ENCODE peak calls at places on chromosome 11, in four cellular contexts. One of them, this sample, is unnamed.

GRCh38 chr11:44964526-44965209 is 14.0 kb upstream of the TP53I11 start:
- DNase-seq in heart right ventricle: no peak
- DNase-seq in stimulated activated CD4-positive, alpha-beta T cell treated with anti-CD3 and anti-CD28 coated beads, Interleukin-4, amount 100 ng/mL, for 48 hours: no peak
- DNase-seq in tibial nerve: no peak
- DNase-seq in this sample: no peak

GRCh38 chr11:83403990-83404389 is 117.8 kb upstream of the CCDC90B start:
- DNase-seq in stimulated activated CD4-positive, alpha-beta T cell treated with anti-CD3 and anti-CD28 coated beads, Interleukin-4, amount 100 ng/mL, for 48 hours: no peak
- DNase-seq in heart right ventricle: no peak
- DNase-seq in tibial nerve: no peak
- DNase-seq in this sample: no peak

GRCh38 chr11:36452231-36452630 is 57.8 kb downstream of the TRAF6 start:
- DNase-seq in stimulated activated CD4-positive, alpha-beta T cell treated with anti-CD3 and anti-CD28 coated beads, Interleukin-4, amount 100 ng/mL, for 48 hours: no peak
- DNase-seq in tibial nerve: no peak
- DNase-seq in heart right ventricle: no peak
- DNase-seq in this sample: no peak

GRCh38 chr11:62602141-62603071 is 741 bp upstream of the MTA2 start:
- DNase-seq in stimulated activated CD4-positive, alpha-beta T cell treated with anti-CD3 and anti-CD28 coated beads, Interleukin-4, amount 100 ng/mL, for 48 hours: no peak
- DNase-seq in tibial nerve: peak
- DNase-seq in heart right ventricle: peak
- DNase-seq in this sample: no peak

GRCh38 chr11:66324626-66325025 is 7.8 kb upstream of the CD248 start:
- DNase-seq in heart right ventricle: no peak
- DNase-seq in tibial nerve: no peak
- DNase-seq in stimulated activated CD4-positive, alpha-beta T cell treated with anti-CD3 and anti-CD28 coated beads, Interleukin-4, amount 100 ng/mL, for 48 hours: no peak
- DNase-seq in this sample: no peak

GRCh38 chr11:19723572-19724342 is 11.1 kb downstream of the NAV2 start:
- DNase-seq in stimulated activated CD4-positive, alpha-beta T cell treated with anti-CD3 and anti-CD28 coated beads, Interleukin-4, amount 100 ng/mL, for 48 hours: no peak
- DNase-seq in heart right ventricle: no peak
- DNase-seq in tibial nerve: no peak
- DNase-seq in this sample: no peak

GRCh38 chr11:18865261-18865660 is 73.7 kb upstream of the PTPN5 start:
- DNase-seq in heart right ventricle: no peak
- DNase-seq in tibial nerve: no peak
- DNase-seq in stimulated activated CD4-positive, alpha-beta T cell treated with anti-CD3 and anti-CD28 coated beads, Interleukin-4, amount 100 ng/mL, for 48 hours: no peak
- DNase-seq in this sample: no peak

GRCh38 chr11:79078999-79079398 is 361.8 kb downstream of the TENM4 start:
- DNase-seq in stimulated activated CD4-positive, alpha-beta T cell treated with anti-CD3 and anti-CD28 coated beads, Interleukin-4, amount 100 ng/mL, for 48 hours: no peak
- DNase-seq in tibial nerve: no peak
- DNase-seq in heart right ventricle: no peak
- DNase-seq in this sample: no peak

GRCh38 chr11:134142536-134142935 is 73.7 kb downstream of the JAM3 start:
- DNase-seq in tibial nerve: no peak
- DNase-seq in heart right ventricle: no peak
- DNase-seq in stimulated activated CD4-positive, alpha-beta T cell treated with anti-CD3 and anti-CD28 coated beads, Interleukin-4, amount 100 ng/mL, for 48 hours: no peak
- DNase-seq in this sample: no peak

GRCh38 chr11:57946628-57947027 is 77.1 kb upstream of the OR9Q1 start:
- DNase-seq in heart right ventricle: no peak
- DNase-seq in stimulated activated CD4-positive, alpha-beta T cell treated with anti-CD3 and anti-CD28 coated beads, Interleukin-4, amount 100 ng/mL, for 48 hours: no peak
- DNase-seq in tibial nerve: no peak
- DNase-seq in this sample: no peak

GRCh38 chr11:86606270-86606848 is 66.1 kb downstream of the ME3 start:
- DNase-seq in tibial nerve: no peak
- DNase-seq in stimulated activated CD4-positive, alpha-beta T cell treated with anti-CD3 and anti-CD28 coated beads, Interleukin-4, amount 100 ng/mL, for 48 hours: no peak
- DNase-seq in heart right ventricle: no peak
- DNase-seq in this sample: no peak

GRCh38 chr11:62552931-62553838 is 6.6 kb upstream of the AHNAK start:
- DNase-seq in tibial nerve: peak
- DNase-seq in stimulated activated CD4-positive, alpha-beta T cell treated with anti-CD3 and anti-CD28 coated beads, Interleukin-4, amount 100 ng/mL, for 48 hours: peak
- DNase-seq in heart right ventricle: peak
- DNase-seq in this sample: no peak

GRCh38 chr11:116773203-116774112 is 671 bp upstream of the BUD13 start:
- DNase-seq in tibial nerve: no peak
- DNase-seq in heart right ventricle: no peak
- DNase-seq in stimulated activated CD4-positive, alpha-beta T cell treated with anti-CD3 and anti-CD28 coated beads, Interleukin-4, amount 100 ng/mL, for 48 hours: no peak
- DNase-seq in this sample: no peak

This sample was measured in progenitor cell of endocrine pancreas.